ENCODE peak calls at places on chromosome 3, in four cellular contexts. Z is mucosa of descending colon, J is chondrocyte, U is nephron progenitor cell. K is an unnamed sample.

GRCh38 chr3:111581403-111582113 is 13.6 kb downstream of the ZBED2 start:
- DNase-seq in Z (no peak), J (no peak), U (no peak), K (no peak)

GRCh38 chr3:168512802-168513201 is 417.1 kb upstream of the GOLIM4 start:
- DNase-seq in Z (no peak), J (no peak), U (no peak), K (no peak)

GRCh38 chr3:127822836-127823589 is 698 bp upstream of the MGLL start:
- DNase-seq in Z (peak), J (no peak), U (peak), K (peak)

GRCh38 chr3:177362646-177363045 is 165.4 kb upstream of the TBL1XR1 start:
- DNase-seq in Z (peak), J (no peak), U (no peak), K (no peak)

GRCh38 chr3:161266731-161267150 is 45.6 kb downstream of the NMD3 start:
- DNase-seq in Z (no peak), J (no peak), U (no peak), K (no peak)

GRCh38 chr3:109081746-109082510 is 36.0 kb downstream of the MORC1 start:
- DNase-seq in Z (peak), J (no peak), U (peak), K (no peak)

GRCh38 chr3:14277557-14277956 is 98.9 kb downstream of the LSM3 start:
- DNase-seq in Z (no peak), J (no peak), U (no peak), K (no peak)

GRCh38 chr3:178083906-178084823 is 452.1 kb upstream of the KCNMB2 start:
- DNase-seq in Z (no peak), J (no peak), U (no peak), K (no peak)

GRCh38 chr3:10015476-10015904 is 10.7 kb upstream of the FANCD2 start:
- DNase-seq in Z (peak), J (no peak), U (no peak), K (no peak)

GRCh38 chr3:126917232-126917804 is 65.6 kb upstream of the PLXNA1 start:
- DNase-seq in Z (no peak), J (no peak), U (no peak), K (no peak)

GRCh38 chr3:175940243-175940642 is 1081.1 kb downstream of the NAALADL2 start:
- DNase-seq in Z (no peak), J (no peak), U (no peak), K (no peak)

GRCh38 chr3:166425900-166426611 is 588.8 kb upstream of the BCHE start:
- DNase-seq in Z (peak), J (no peak), U (no peak), K (no peak)

GRCh38 chr3:138362536-138362935 is 14.2 kb downstream of the MRAS start:
- DNase-seq in Z (no peak), J (no peak), U (no peak), K (no peak)

GRCh38 chr3:57889807-57890206 is 118.4 kb upstream of the FLNB start:
- DNase-seq in Z (no peak), J (no peak), U (no peak), K (no peak)

GRCh38 chr3:22007376-22007775 is 256.4 kb upstream of the ZNF385D start:
- DNase-seq in Z (no peak), J (no peak), U (no peak), K (no peak)

GRCh38 chr3:5796541-5796940 is 609.0 kb downstream of the EDEM1 start:
- DNase-seq in Z (no peak), J (no peak), U (no peak), K (no peak)

GRCh38 chr3:8845641-8846040 is 76.2 kb upstream of the OXTR start:
- DNase-seq in Z (no peak), J (no peak), U (no peak), K (no peak)

GRCh38 chr3:126121632-126122031 is 37.7 kb upstream of the SLC41A3 start:
- DNase-seq in Z (no peak), J (no peak), U (no peak), K (no peak)

GRCh38 chr3:20458994-20459736 is 273.2 kb upstream of the SGO1 start:
- DNase-seq in Z (no peak), J (no peak), U (no peak), K (no peak)

GRCh38 chr3:58568572-58569286 is 8.5 kb downstream of the FAM107A start:
- DNase-seq in Z (peak), J (peak), U (peak), K (no peak)

GRCh38 chr3:12807960-12808359 is 11.5 kb downstream of the CAND2 start:
- DNase-seq in Z (no peak), J (no peak), U (no peak), K (no peak)

GRCh38 chr3:187722206-187722612 is 19.9 kb upstream of the RTP2 start:
- DNase-seq in Z (no peak), J (no peak), U (no peak), K (no peak)
- TF ChIP-seq CTCF in Z (no peak), J (peak), U (no peak), K (peak)

DNA sequence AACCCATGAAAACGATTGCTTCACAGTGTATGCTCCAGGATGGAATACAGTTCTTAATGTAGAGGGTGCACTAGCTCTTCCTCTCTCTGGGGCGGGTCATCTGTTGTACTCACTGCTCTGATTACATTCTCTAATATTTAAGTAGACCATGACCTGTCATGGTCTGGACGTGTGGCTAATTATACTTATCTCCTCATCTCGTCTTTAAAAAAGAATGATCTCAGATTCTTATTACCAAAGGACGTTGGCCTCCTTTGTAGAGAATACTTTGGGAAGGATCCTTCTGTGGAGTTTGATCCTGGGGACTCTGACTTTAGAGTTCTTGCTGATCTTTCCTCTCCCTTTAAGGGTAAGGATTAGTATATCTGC is 48.4 kb upstream of the TRAK1 start:
- DNase-seq in Z (no peak), J (no peak), U (no peak), K (no peak)
- TF ChIP-seq CTCF in Z (no peak), J (no peak), U (no peak), K (no peak)

GRCh38 chr3:105274536-105274935 is 92.2 kb upstream of the ALCAM start:
- DNase-seq in Z (no peak), J (no peak), U (no peak), K (no peak)

GRCh38 chr3:105281989-105282388 is 84.7 kb upstream of the ALCAM start:
- DNase-seq in Z (no peak), J (no peak), U (no peak), K (no peak)

GRCh38 chr3:105274958-105275357 is 91.8 kb upstream of the ALCAM start:
- DNase-seq in Z (no peak), J (no peak), U (no peak), K (no peak)

GRCh38 chr3:105277656-105278055 is 89.1 kb upstream of the ALCAM start:
- DNase-seq in Z (no peak), J (no peak), U (no peak), K (no peak)

DNA sequence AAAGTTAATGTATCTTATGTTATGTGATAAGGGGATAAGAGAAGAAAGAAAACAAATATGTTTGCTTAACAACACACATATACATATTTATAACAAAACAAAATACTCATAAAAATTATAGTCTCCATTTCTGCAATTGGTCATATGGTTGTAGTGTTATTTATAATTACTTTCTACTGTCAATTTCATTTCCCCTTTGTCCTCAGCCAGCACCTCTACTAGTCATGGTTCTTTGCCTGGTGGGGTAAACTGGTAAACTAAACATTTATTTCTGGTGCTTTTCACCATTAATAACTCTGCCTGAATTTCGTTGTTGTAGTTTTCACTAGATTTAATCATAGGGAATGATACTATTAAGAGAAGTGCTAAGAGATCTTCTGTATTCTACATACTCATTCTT is 88.0 kb upstream of the ALCAM start:
- DNase-seq in Z (no peak), J (no peak), U (no peak), K (no peak)
- TF ChIP-seq CTCF in Z (no peak), J (no peak), U (no peak), K (no peak)

GRCh38 chr3:85172001-85172400 is 213.2 kb downstream of the CADM2 start:
- DNase-seq in Z (no peak), J (no peak), U (no peak), K (no peak)
- TF ChIP-seq CTCF in Z (no peak), J (no peak), U (no peak), K (no peak)

DNA sequence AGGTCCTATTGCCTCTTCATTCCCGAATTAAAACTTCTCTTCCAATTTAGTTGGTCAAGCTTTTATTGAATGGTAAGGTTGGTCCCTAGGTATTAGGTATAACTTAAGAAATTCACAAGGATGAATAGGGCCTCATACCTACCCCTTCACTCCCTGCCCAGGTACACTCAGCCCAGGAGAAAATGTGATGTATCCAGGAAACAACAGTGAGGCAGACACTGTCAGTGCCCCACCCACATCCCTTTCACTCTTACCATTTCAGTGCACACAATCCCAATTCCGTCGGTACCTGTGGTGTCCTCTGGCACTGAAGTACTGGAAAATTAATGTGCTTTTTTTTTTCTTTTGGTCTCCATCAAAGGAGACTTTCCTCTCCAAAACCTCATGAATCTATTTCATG is 10.5 kb upstream of the C3orf49 start:
- DNase-seq in Z (no peak), J (no peak), U (no peak), K (no peak)
- TF ChIP-seq CTCF in Z (no peak), J (no peak), U (no peak), K (no peak)

DNA sequence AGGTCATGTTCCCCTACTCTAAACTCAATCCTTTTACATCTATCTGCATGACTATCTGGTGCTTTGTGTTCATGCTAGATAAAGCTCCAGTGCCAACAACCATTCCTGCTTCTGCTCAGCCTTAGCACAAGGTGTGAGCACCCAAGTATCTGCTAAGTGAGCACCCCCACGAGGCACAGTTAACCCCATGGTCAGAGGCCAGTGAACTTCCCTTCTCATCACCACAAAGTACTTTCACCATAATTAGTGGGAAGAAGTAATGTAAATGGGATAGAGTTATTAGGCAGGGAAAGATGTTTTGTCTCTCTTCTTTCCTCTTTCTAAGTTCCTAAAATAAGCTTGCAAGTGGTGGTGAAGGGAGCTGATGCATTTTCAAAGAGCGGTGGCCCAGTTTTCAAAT is 96.4 kb downstream of the ANO10 start:
- DNase-seq in Z (no peak), J (no peak), U (no peak), K (no peak)
- TF ChIP-seq CTCF in Z (no peak), J (no peak), U (no peak), K (no peak)

GRCh38 chr3:197000211-197000610 is 29.4 kb downstream of the MELTF start:
- DNase-seq in Z (no peak), J (peak), U (no peak), K (peak)

GRCh38 chr3:197003461-197004385 is 25.9 kb downstream of the MELTF start:
- DNase-seq in Z (peak), J (peak), U (peak), K (peak)

GRCh38 chr3:197001972-197002700 is 27.5 kb downstream of the MELTF start:
- DNase-seq in Z (no peak), J (peak), U (peak), K (peak)

GRCh38 chr3:197001106-197001971 is 28.3 kb downstream of the MELTF start:
- DNase-seq in Z (no peak), J (peak), U (no peak), K (peak)

GRCh38 chr3:197002701-197003454 is 26.7 kb downstream of the MELTF start:
- DNase-seq in Z (peak), J (peak), U (peak), K (peak)
- TF ChIP-seq CTCF in Z (peak), J (peak), U (peak), K (peak)

GRCh38 chr3:186510374-186511079 is 33.7 kb downstream of the CRYGS start:
- DNase-seq in Z (no peak), J (no peak), U (no peak), K (no peak)
- TF ChIP-seq CTCF in Z (no peak), J (peak), U (no peak), K (no peak)